ENCODE peak calls at places on chromosomes 4 and X, in four cellular contexts. One of them, this sample, is unnamed.

GRCh38 chr4:118849867-118850812 is 14.2 kb upstream of the SEC24D start:
- DNase-seq in CD4-positive, CD25-positive, alpha-beta regulatory T cell: peak; percentile 36
- DNase-seq in cardiac muscle cell: peak; percentile 35
- DNase-seq in SJSA1: no peak
- DNase-seq in this sample: no peak

GRCh38 chr4:575281-576141 is 584 bp downstream of the TMEM271 start:
- DNase-seq in CD4-positive, CD25-positive, alpha-beta regulatory T cell: no peak
- DNase-seq in SJSA1: no peak
- DNase-seq in cardiac muscle cell: peak; percentile 85
- DNase-seq in this sample: peak; percentile 30

GRCh38 chr4:129675036-129675435 is 579.1 kb downstream of the C4orf33 start:
- DNase-seq in SJSA1: no peak
- DNase-seq in CD4-positive, CD25-positive, alpha-beta regulatory T cell: no peak
- DNase-seq in cardiac muscle cell: no peak
- DNase-seq in this sample: no peak

GRCh38 chr4:88247148-88247547 is 37.2 kb downstream of the PPM1K start:
- DNase-seq in cardiac muscle cell: no peak
- DNase-seq in CD4-positive, CD25-positive, alpha-beta regulatory T cell: no peak
- DNase-seq in SJSA1: no peak
- DNase-seq in this sample: no peak

GRCh38 chr4:22241415-22241814 is 274.5 kb downstream of the ADGRA3 start:
- DNase-seq in CD4-positive, CD25-positive, alpha-beta regulatory T cell: no peak
- DNase-seq in SJSA1: no peak
- DNase-seq in cardiac muscle cell: no peak
- DNase-seq in this sample: no peak

GRCh38 chrX:13693341-13693871 is 4.5 kb downstream of the RAB9A start:
- DNase-seq in cardiac muscle cell: no peak
- DNase-seq in CD4-positive, CD25-positive, alpha-beta regulatory T cell: no peak
- DNase-seq in SJSA1: no peak
- DNase-seq in this sample: no peak

GRCh38 chr4:99404595-99405287 is 30.4 kb downstream of the ADH7 start:
- DNase-seq in SJSA1: no peak
- DNase-seq in CD4-positive, CD25-positive, alpha-beta regulatory T cell: no peak
- DNase-seq in cardiac muscle cell: peak; percentile 90
- DNase-seq in this sample: peak; percentile 65

GRCh38 chr4:172514801-172515200 is 653.8 kb upstream of the GALNT7 start:
- DNase-seq in SJSA1: no peak
- DNase-seq in cardiac muscle cell: no peak
- DNase-seq in CD4-positive, CD25-positive, alpha-beta regulatory T cell: no peak
- DNase-seq in this sample: no peak

GRCh38 chr4:10809905-10810304 is 125.3 kb upstream of the CLNK start:
- DNase-seq in cardiac muscle cell: no peak
- DNase-seq in CD4-positive, CD25-positive, alpha-beta regulatory T cell: no peak
- DNase-seq in SJSA1: no peak
- DNase-seq in this sample: no peak

GRCh38 chr4:11724731-11725130 is 296.0 kb upstream of the HS3ST1 start:
- DNase-seq in CD4-positive, CD25-positive, alpha-beta regulatory T cell: no peak
- DNase-seq in SJSA1: no peak
- DNase-seq in cardiac muscle cell: peak; percentile 28
- DNase-seq in this sample: no peak

GRCh38 chr4:132001542-132001941 is 1147.6 kb upstream of the PCDH10 start:
- DNase-seq in SJSA1: no peak
- DNase-seq in CD4-positive, CD25-positive, alpha-beta regulatory T cell: no peak
- DNase-seq in cardiac muscle cell: peak; percentile 56
- DNase-seq in this sample: no peak

GRCh38 chr4:41749650-41750049 is 1.1 kb upstream of the PHOX2B start:
- DNase-seq in cardiac muscle cell: no peak
- DNase-seq in CD4-positive, CD25-positive, alpha-beta regulatory T cell: no peak
- DNase-seq in SJSA1: no peak
- DNase-seq in this sample: no peak

GRCh38 chr4:41750158-41750623 is 1.7 kb upstream of the PHOX2B start:
- DNase-seq in SJSA1: no peak
- DNase-seq in cardiac muscle cell: no peak
- DNase-seq in CD4-positive, CD25-positive, alpha-beta regulatory T cell: no peak
- DNase-seq in this sample: no peak

GRCh38 chr4:41747230-41748055 is 1.1 kb downstream of the PHOX2B start:
- DNase-seq in CD4-positive, CD25-positive, alpha-beta regulatory T cell: no peak
- DNase-seq in SJSA1: no peak
- DNase-seq in cardiac muscle cell: no peak
- DNase-seq in this sample: no peak

GRCh38 chr4:41748074-41748787 is at the start of gene PHOX2B:
- DNase-seq in cardiac muscle cell: no peak
- DNase-seq in SJSA1: no peak
- DNase-seq in CD4-positive, CD25-positive, alpha-beta regulatory T cell: no peak
- DNase-seq in this sample: no peak

GRCh38 chr4:41748788-41749445 is 392 bp upstream of the PHOX2B start:
- DNase-seq in cardiac muscle cell: no peak
- DNase-seq in SJSA1: no peak
- DNase-seq in CD4-positive, CD25-positive, alpha-beta regulatory T cell: no peak
- DNase-seq in this sample: no peak
- H3K4me3 ChIP-seq in cardiac muscle cell: no peak overlapping the region
- H3K4me3 ChIP-seq in SJSA1: no peak overlapping the region
- H3K4me3 ChIP-seq in CD4-positive, CD25-positive, alpha-beta regulatory T cell: no peak overlapping the region
- H3K4me3 ChIP-seq in this sample: no peak overlapping the region

GRCh38 chrX:11426712-11427081 is 133.5 kb downstream of the AMELX start:
- DNase-seq in cardiac muscle cell: no peak
- DNase-seq in CD4-positive, CD25-positive, alpha-beta regulatory T cell: no peak
- DNase-seq in SJSA1: no peak
- DNase-seq in this sample: no peak
- H3K9me3 ChIP-seq in cardiac muscle cell: no peaks in the 10 kb centered on the region
- H3K9me3 ChIP-seq in CD4-positive, CD25-positive, alpha-beta regulatory T cell: no peaks in the 10 kb centered on the region
- H3K9me3 ChIP-seq in SJSA1: no peaks in the 10 kb centered on the region
- H3K9me3 ChIP-seq in this sample: no peaks in the 10 kb centered on the region

GRCh38 chr4:143699331-143700059 is 980 bp downstream of the FREM3 start:
- DNase-seq in cardiac muscle cell: no peak
- DNase-seq in SJSA1: no peak
- DNase-seq in CD4-positive, CD25-positive, alpha-beta regulatory T cell: no peak
- DNase-seq in this sample: no peak
- H3K4me3 ChIP-seq in cardiac muscle cell: peak overlapping the region; percentile 26
- H3K4me3 ChIP-seq in SJSA1: no peak overlapping the region
- H3K4me3 ChIP-seq in CD4-positive, CD25-positive, alpha-beta regulatory T cell: no peak overlapping the region
- H3K4me3 ChIP-seq in this sample: no peak overlapping the region

GRCh38 chr4:7757501-7758443 is 181.9 kb downstream of the AFAP1 start:
- DNase-seq in cardiac muscle cell: no peak
- DNase-seq in CD4-positive, CD25-positive, alpha-beta regulatory T cell: no peak
- DNase-seq in SJSA1: no peak
- DNase-seq in this sample: no peak

GRCh38 chr4:7759635-7760034 is 180.0 kb downstream of the AFAP1 start:
- DNase-seq in cardiac muscle cell: no peak
- DNase-seq in CD4-positive, CD25-positive, alpha-beta regulatory T cell: no peak
- DNase-seq in SJSA1: no peak
- DNase-seq in this sample: no peak

GRCh38 chr4:7760228-7760627 is 179.4 kb downstream of the AFAP1 start:
- DNase-seq in SJSA1: no peak
- DNase-seq in cardiac muscle cell: no peak
- DNase-seq in CD4-positive, CD25-positive, alpha-beta regulatory T cell: no peak
- DNase-seq in this sample: no peak

GRCh38 chr4:7758444-7758815 is 181.2 kb downstream of the AFAP1 start:
- DNase-seq in CD4-positive, CD25-positive, alpha-beta regulatory T cell: no peak
- DNase-seq in cardiac muscle cell: no peak
- DNase-seq in SJSA1: no peak
- DNase-seq in this sample: no peak

GRCh38 chr4:7759221-7759620 is 180.4 kb downstream of the AFAP1 start:
- DNase-seq in cardiac muscle cell: no peak
- DNase-seq in CD4-positive, CD25-positive, alpha-beta regulatory T cell: no peak
- DNase-seq in SJSA1: no peak
- DNase-seq in this sample: no peak
- H3K9me3 ChIP-seq in cardiac muscle cell: no peaks in the 10 kb centered on the region
- H3K9me3 ChIP-seq in CD4-positive, CD25-positive, alpha-beta regulatory T cell: no peaks in the 10 kb centered on the region
- H3K9me3 ChIP-seq in SJSA1: no peaks in the 10 kb centered on the region
- H3K9me3 ChIP-seq in this sample: no peaks in the 10 kb centered on the region

GRCh38 chrX:120752431-120753128 is 122.7 kb upstream of the C1GALT1C1 start:
- DNase-seq in cardiac muscle cell: no peak
- DNase-seq in SJSA1: no peak
- DNase-seq in CD4-positive, CD25-positive, alpha-beta regulatory T cell: no peak
- DNase-seq in this sample: no peak
- H3K4me3 ChIP-seq in cardiac muscle cell: no peak overlapping the region
- H3K4me3 ChIP-seq in SJSA1: no peak overlapping the region
- H3K4me3 ChIP-seq in CD4-positive, CD25-positive, alpha-beta regulatory T cell: no peak overlapping the region
- H3K4me3 ChIP-seq in this sample: no peak overlapping the region

GRCh38 chr4:102483120-102483519 is 18.0 kb upstream of the NFKB1 start:
- DNase-seq in cardiac muscle cell: no peak
- DNase-seq in CD4-positive, CD25-positive, alpha-beta regulatory T cell: no peak
- DNase-seq in SJSA1: no peak
- DNase-seq in this sample: no peak
- H3K9me3 ChIP-seq in cardiac muscle cell: no peaks in the 10 kb centered on the region
- H3K9me3 ChIP-seq in CD4-positive, CD25-positive, alpha-beta regulatory T cell: no peaks in the 10 kb centered on the region
- H3K9me3 ChIP-seq in SJSA1: no peaks in the 10 kb centered on the region
- H3K9me3 ChIP-seq in this sample: no peaks in the 10 kb centered on the region

GRCh38 chr4:185730849-185731608 is 81.0 kb downstream of the SORBS2 start:
- DNase-seq in cardiac muscle cell: peak; percentile 62
- DNase-seq in SJSA1: no peak
- DNase-seq in CD4-positive, CD25-positive, alpha-beta regulatory T cell: no peak
- DNase-seq in this sample: no peak
- H3K4me3 ChIP-seq in cardiac muscle cell: no peak overlapping the region
- H3K4me3 ChIP-seq in SJSA1: no peak overlapping the region
- H3K4me3 ChIP-seq in CD4-positive, CD25-positive, alpha-beta regulatory T cell: no peak overlapping the region
- H3K4me3 ChIP-seq in this sample: no peak overlapping the region

DNA sequence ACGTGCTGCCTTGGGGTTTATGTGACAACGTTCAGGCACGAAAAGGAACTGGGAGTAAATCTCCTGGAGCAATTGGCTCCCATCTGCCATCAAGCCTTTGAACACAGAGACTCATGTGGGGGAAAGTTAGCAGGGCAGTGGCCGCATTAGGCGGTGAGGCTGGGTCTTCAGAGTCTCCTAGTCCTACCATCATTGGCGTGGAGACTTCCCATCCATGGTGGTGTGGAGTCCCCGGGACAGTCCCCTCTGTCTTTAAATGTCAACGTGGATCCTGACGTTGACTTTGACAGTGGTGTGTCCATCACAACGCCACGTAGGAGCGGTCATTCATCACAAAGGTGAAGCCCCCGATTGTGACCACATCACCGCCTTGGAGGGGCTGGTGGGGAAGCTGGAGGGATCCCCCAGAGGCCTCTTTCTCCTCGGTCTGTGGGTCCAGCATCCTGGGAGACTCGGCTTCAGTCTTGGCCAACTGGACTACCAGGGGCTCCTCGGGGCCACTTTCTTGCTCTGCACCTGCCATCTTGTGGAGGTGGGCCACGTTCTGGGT is 21.8 kb downstream of the CRLF2 start:
- DNase-seq in cardiac muscle cell: no peak
- DNase-seq in SJSA1: peak; percentile 25
- DNase-seq in CD4-positive, CD25-positive, alpha-beta regulatory T cell: no peak
- DNase-seq in this sample: no peak
- H3K9me3 ChIP-seq in cardiac muscle cell: no peaks in the 10 kb centered on the region
- H3K9me3 ChIP-seq in SJSA1: peaks cover 3% of the 10 kb centered on the region
- H3K9me3 ChIP-seq in CD4-positive, CD25-positive, alpha-beta regulatory T cell: no peaks in the 10 kb centered on the region
- H3K9me3 ChIP-seq in this sample: peaks cover 4% of the 10 kb centered on the region

GRCh38 chr4:143405197-143405730 is 68.6 kb downstream of the GAB1 start:
- DNase-seq in cardiac muscle cell: no peak
- DNase-seq in SJSA1: no peak
- DNase-seq in CD4-positive, CD25-positive, alpha-beta regulatory T cell: no peak
- DNase-seq in this sample: no peak

GRCh38 chr4:143403551-143403816 is 66.8 kb downstream of the GAB1 start:
- DNase-seq in SJSA1: no peak
- DNase-seq in cardiac muscle cell: no peak
- DNase-seq in CD4-positive, CD25-positive, alpha-beta regulatory T cell: no peak
- DNase-seq in this sample: no peak

GRCh38 chr4:143404555-143404954 is 67.9 kb downstream of the GAB1 start:
- DNase-seq in CD4-positive, CD25-positive, alpha-beta regulatory T cell: no peak
- DNase-seq in cardiac muscle cell: no peak
- DNase-seq in SJSA1: no peak
- DNase-seq in this sample: no peak

GRCh38 chr4:143400082-143400481 is 63.4 kb downstream of the GAB1 start:
- DNase-seq in CD4-positive, CD25-positive, alpha-beta regulatory T cell: no peak
- DNase-seq in cardiac muscle cell: no peak
- DNase-seq in SJSA1: no peak
- DNase-seq in this sample: no peak

DNA sequence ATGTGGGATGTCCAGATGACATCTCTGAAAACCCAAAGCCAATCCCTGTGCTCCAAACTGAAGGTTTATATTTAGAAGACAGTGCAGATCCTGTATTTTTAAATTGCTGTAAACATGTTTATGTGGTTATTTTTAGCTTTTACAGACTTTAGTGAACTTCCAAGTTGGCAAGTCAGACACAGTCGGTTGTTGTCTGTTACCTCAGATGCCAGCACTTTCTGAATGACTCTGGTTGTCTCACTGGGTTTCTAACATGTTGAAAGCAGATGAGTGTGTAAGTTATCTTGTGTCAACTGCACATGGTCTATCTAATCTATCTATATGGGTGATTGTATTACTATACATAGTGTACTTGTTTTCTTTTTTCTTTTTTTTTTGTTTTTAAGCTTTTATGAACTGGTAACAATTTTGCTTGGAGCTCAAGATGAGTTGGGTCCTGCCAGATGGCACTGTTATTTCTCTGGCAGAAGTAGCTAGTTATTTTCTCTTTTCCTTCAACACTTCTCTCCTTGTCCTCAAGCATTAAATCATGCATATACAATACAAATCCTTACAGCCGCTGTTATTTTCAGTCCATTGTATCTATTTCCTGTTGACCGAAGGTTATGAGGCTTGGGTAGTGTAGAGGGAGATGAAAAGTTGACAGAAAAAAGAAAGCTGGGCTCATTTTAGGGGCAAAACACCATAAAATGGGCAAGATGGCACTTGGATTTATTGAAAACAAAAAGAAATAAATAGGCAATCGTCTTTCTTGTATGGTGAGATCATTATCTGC is 66.3 kb downstream of the GAB1 start:
- DNase-seq in CD4-positive, CD25-positive, alpha-beta regulatory T cell: no peak
- DNase-seq in SJSA1: no peak
- DNase-seq in cardiac muscle cell: no peak
- DNase-seq in this sample: no peak
- H3K4me3 ChIP-seq in CD4-positive, CD25-positive, alpha-beta regulatory T cell: no peak overlapping the region
- H3K4me3 ChIP-seq in SJSA1: no peak overlapping the region
- H3K4me3 ChIP-seq in cardiac muscle cell: no peak overlapping the region
- H3K4me3 ChIP-seq in this sample: no peak overlapping the region

This sample was measured in MG63.